ENCODE peak calls at places on chromosome 15, in nine cellular contexts. One of them, this sample, is unnamed.

GRCh38 chr15:101122266-101122665 is 129.6 kb downstream of the CHSY1 start:
- DNase-seq in CD8-positive, alpha-beta T cell: no peak
- DNase-seq in sigmoid colon: no peak
- DNase-seq in HCT116: no peak
- DNase-seq in colonic mucosa: no peak
- DNase-seq in PC-3: no peak
- DNase-seq in keratinocyte: no peak
- DNase-seq in body of pancreas: no peak
- DNase-seq in pancreas: no peak
- DNase-seq in this sample: no peak

GRCh38 chr15:98002874-98003273 is 42.4 kb downstream of the ARRDC4 start:
- DNase-seq in CD8-positive, alpha-beta T cell: no peak
- DNase-seq in sigmoid colon: no peak
- DNase-seq in HCT116: no peak
- DNase-seq in colonic mucosa: no peak
- DNase-seq in PC-3: peak; percentile 17
- DNase-seq in keratinocyte: no peak
- DNase-seq in body of pancreas: no peak
- DNase-seq in pancreas: no peak
- DNase-seq in this sample: no peak

GRCh38 chr15:82047493-82048446 is 2.0 kb upstream of the MEX3B start:
- DNase-seq in CD8-positive, alpha-beta T cell: no peak
- DNase-seq in sigmoid colon: no peak
- DNase-seq in HCT116: no peak
- DNase-seq in colonic mucosa: no peak
- DNase-seq in PC-3: no peak
- DNase-seq in keratinocyte: no peak
- DNase-seq in body of pancreas: peak; percentile 8
- DNase-seq in pancreas: peak; percentile 75
- DNase-seq in this sample: no peak

GRCh38 chr15:62362608-62363007 is 197.5 kb upstream of the C2CD4B start:
- DNase-seq in CD8-positive, alpha-beta T cell: no peak
- DNase-seq in sigmoid colon: no peak
- DNase-seq in HCT116: no peak
- DNase-seq in colonic mucosa: no peak
- DNase-seq in PC-3: no peak
- DNase-seq in keratinocyte: no peak
- DNase-seq in body of pancreas: no peak
- DNase-seq in pancreas: no peak
- DNase-seq in this sample: no peak

GRCh38 chr15:52559022-52559421 is 9.8 kb downstream of the ARPP19 start:
- DNase-seq in CD8-positive, alpha-beta T cell: no peak
- DNase-seq in sigmoid colon: no peak
- DNase-seq in HCT116: no peak
- DNase-seq in colonic mucosa: no peak
- DNase-seq in PC-3: no peak
- DNase-seq in keratinocyte: no peak
- DNase-seq in body of pancreas: no peak
- DNase-seq in pancreas: no peak
- DNase-seq in this sample: no peak

GRCh38 chr15:56473017-56473416 is 8.1 kb upstream of the MNS1 start:
- DNase-seq in CD8-positive, alpha-beta T cell: no peak
- DNase-seq in sigmoid colon: no peak
- DNase-seq in HCT116: no peak
- DNase-seq in colonic mucosa: no peak
- DNase-seq in PC-3: no peak
- DNase-seq in keratinocyte: no peak
- DNase-seq in body of pancreas: no peak
- DNase-seq in pancreas: no peak
- DNase-seq in this sample: no peak

GRCh38 chr15:23823508-23823907 is 136.4 kb upstream of the NDN start:
- DNase-seq in CD8-positive, alpha-beta T cell: no peak
- DNase-seq in sigmoid colon: no peak
- DNase-seq in HCT116: no peak
- DNase-seq in colonic mucosa: no peak
- DNase-seq in PC-3: peak; percentile 1
- DNase-seq in keratinocyte: no peak
- DNase-seq in body of pancreas: no peak
- DNase-seq in pancreas: no peak
- DNase-seq in this sample: peak; percentile 72

GRCh38 chr15:78065284-78065872 is 12.1 kb downstream of the TBC1D2B start:
- DNase-seq in CD8-positive, alpha-beta T cell: no peak
- DNase-seq in sigmoid colon: peak; percentile 91
- DNase-seq in HCT116: no peak
- DNase-seq in colonic mucosa: no peak
- DNase-seq in PC-3: peak; percentile 20
- DNase-seq in keratinocyte: peak; percentile 11
- DNase-seq in body of pancreas: peak; percentile 85
- DNase-seq in pancreas: no peak
- DNase-seq in this sample: peak; percentile 97

GRCh38 chr15:75666823-75667501 is 19.2 kb downstream of the SNX33 start:
- DNase-seq in CD8-positive, alpha-beta T cell: no peak
- DNase-seq in sigmoid colon: no peak
- DNase-seq in HCT116: peak; percentile 91
- DNase-seq in colonic mucosa: peak; percentile 81
- DNase-seq in PC-3: peak; percentile 90
- DNase-seq in keratinocyte: peak; percentile 100
- DNase-seq in body of pancreas: peak; percentile 68
- DNase-seq in pancreas: peak; percentile 47
- DNase-seq in this sample: no peak

GRCh38 chr15:67089218-67090193 is 24.1 kb downstream of the SMAD3 start:
- DNase-seq in CD8-positive, alpha-beta T cell: no peak
- DNase-seq in sigmoid colon: no peak
- DNase-seq in HCT116: no peak
- DNase-seq in colonic mucosa: peak; percentile 45
- DNase-seq in PC-3: peak; percentile 71
- DNase-seq in keratinocyte: no peak
- DNase-seq in body of pancreas: no peak
- DNase-seq in pancreas: no peak
- DNase-seq in this sample: no peak

GRCh38 chr15:42736178-42736792 is 643 bp downstream of the CDAN1 start:
- DNase-seq in CD8-positive, alpha-beta T cell: no peak
- DNase-seq in sigmoid colon: peak; percentile 64
- DNase-seq in HCT116: no peak
- DNase-seq in colonic mucosa: no peak
- DNase-seq in PC-3: peak; percentile 7
- DNase-seq in keratinocyte: no peak
- DNase-seq in body of pancreas: no peak
- DNase-seq in pancreas: peak; percentile 77
- DNase-seq in this sample: peak; percentile 37

GRCh38 chr15:82297546-82297945 is 34.9 kb downstream of the SAXO2 start:
- DNase-seq in CD8-positive, alpha-beta T cell: no peak
- DNase-seq in sigmoid colon: no peak
- DNase-seq in HCT116: no peak
- DNase-seq in colonic mucosa: no peak
- DNase-seq in PC-3: peak; percentile 7
- DNase-seq in keratinocyte: no peak
- DNase-seq in body of pancreas: no peak
- DNase-seq in pancreas: no peak
- DNase-seq in this sample: no peak

GRCh38 chr15:89068325-89068784 is 19.9 kb upstream of the ABHD2 start:
- DNase-seq in CD8-positive, alpha-beta T cell: no peak
- DNase-seq in sigmoid colon: no peak
- DNase-seq in HCT116: no peak
- DNase-seq in colonic mucosa: no peak
- DNase-seq in PC-3: peak; percentile 65
- DNase-seq in keratinocyte: peak; percentile 69
- DNase-seq in body of pancreas: peak; percentile 41
- DNase-seq in pancreas: no peak
- DNase-seq in this sample: peak; percentile 49

GRCh38 chr15:39079296-39079834 is 501.5 kb upstream of the THBS1 start:
- DNase-seq in CD8-positive, alpha-beta T cell: no peak
- DNase-seq in sigmoid colon: no peak
- DNase-seq in HCT116: no peak
- DNase-seq in colonic mucosa: peak; percentile 32
- DNase-seq in PC-3: peak; percentile 83
- DNase-seq in keratinocyte: peak; percentile 19
- DNase-seq in body of pancreas: no peak
- DNase-seq in pancreas: peak; percentile 32
- DNase-seq in this sample: no peak

GRCh38 chr15:57486807-57487206 is 104.9 kb upstream of the MYZAP start:
- DNase-seq in CD8-positive, alpha-beta T cell: no peak
- DNase-seq in sigmoid colon: no peak
- DNase-seq in HCT116: no peak
- DNase-seq in colonic mucosa: no peak
- DNase-seq in PC-3: no peak
- DNase-seq in keratinocyte: no peak
- DNase-seq in body of pancreas: no peak
- DNase-seq in pancreas: no peak
- DNase-seq in this sample: no peak
- TF ChIP-seq CTCF in CD8-positive, alpha-beta T cell: no peak
- TF ChIP-seq CTCF in sigmoid colon: no peak
- TF ChIP-seq CTCF in HCT116: no peak
- TF ChIP-seq CTCF in colonic mucosa: no peak
- TF ChIP-seq CTCF in PC-3: no peak
- TF ChIP-seq CTCF in keratinocyte: peak; percentile 11
- TF ChIP-seq CTCF in body of pancreas: no peak
- TF ChIP-seq CTCF in pancreas: no peak
- TF ChIP-seq CTCF in this sample: no peak

GRCh38 chr15:96349933-96350292 is 19.4 kb downstream of the NR2F2 start:
- DNase-seq in CD8-positive, alpha-beta T cell: no peak
- DNase-seq in sigmoid colon: no peak
- DNase-seq in HCT116: no peak
- DNase-seq in colonic mucosa: peak; percentile 14
- DNase-seq in PC-3: no peak
- DNase-seq in keratinocyte: no peak
- DNase-seq in body of pancreas: no peak
- DNase-seq in pancreas: no peak
- DNase-seq in this sample: no peak
- H3K27me3 ChIP-seq in CD8-positive, alpha-beta T cell: peaks cover 52% of the 10 kb centered on the region
- H3K27me3 ChIP-seq in sigmoid colon: no peaks in the 10 kb centered on the region
- H3K27me3 ChIP-seq in HCT116: no peaks in the 10 kb centered on the region
- H3K27me3 ChIP-seq in colonic mucosa: peaks cover 12% of the 10 kb centered on the region
- H3K27me3 ChIP-seq in PC-3: no peaks in the 10 kb centered on the region
- H3K27me3 ChIP-seq in keratinocyte: no peaks in the 10 kb centered on the region
- H3K27me3 ChIP-seq in body of pancreas: peaks cover 4% of the 10 kb centered on the region
- H3K27me3 ChIP-seq in pancreas: no peaks in the 10 kb centered on the region
- H3K27me3 ChIP-seq in this sample: no peaks in the 10 kb centered on the region

GRCh38 chr15:49235446-49236207 is 65.6 kb downstream of the GALK2 start:
- DNase-seq in CD8-positive, alpha-beta T cell: peak; percentile 39
- DNase-seq in sigmoid colon: peak; percentile 78
- DNase-seq in HCT116: peak; percentile 48
- DNase-seq in colonic mucosa: peak; percentile 51
- DNase-seq in PC-3: peak; percentile 60
- DNase-seq in keratinocyte: peak; percentile 2
- DNase-seq in body of pancreas: peak; percentile 57
- DNase-seq in pancreas: no peak
- DNase-seq in this sample: peak; percentile 58
- TF ChIP-seq CTCF in CD8-positive, alpha-beta T cell: peak; percentile 64
- TF ChIP-seq CTCF in sigmoid colon: peak; percentile 83
- TF ChIP-seq CTCF in HCT116: peak; percentile 46
- TF ChIP-seq CTCF in colonic mucosa: peak; percentile 57
- TF ChIP-seq CTCF in PC-3: peak; percentile 81
- TF ChIP-seq CTCF in keratinocyte: peak; percentile 61
- TF ChIP-seq CTCF in body of pancreas: peak; percentile 59
- TF ChIP-seq CTCF in pancreas: peak; percentile 35
- TF ChIP-seq CTCF in this sample: peak; percentile 87

GRCh38 chr15:48891229-48891765 is 13.4 kb downstream of the EID1 start:
- DNase-seq in CD8-positive, alpha-beta T cell: no peak
- DNase-seq in sigmoid colon: no peak
- DNase-seq in HCT116: no peak
- DNase-seq in colonic mucosa: no peak
- DNase-seq in PC-3: no peak
- DNase-seq in keratinocyte: no peak
- DNase-seq in body of pancreas: no peak
- DNase-seq in pancreas: no peak
- DNase-seq in this sample: no peak
- H3K27me3 ChIP-seq in CD8-positive, alpha-beta T cell: no peaks in the 10 kb centered on the region
- H3K27me3 ChIP-seq in sigmoid colon: no peaks in the 10 kb centered on the region
- H3K27me3 ChIP-seq in HCT116: no peaks in the 10 kb centered on the region
- H3K27me3 ChIP-seq in colonic mucosa: no peaks in the 10 kb centered on the region
- H3K27me3 ChIP-seq in PC-3: no peaks in the 10 kb centered on the region
- H3K27me3 ChIP-seq in keratinocyte: no peaks in the 10 kb centered on the region
- H3K27me3 ChIP-seq in body of pancreas: no peaks in the 10 kb centered on the region
- H3K27me3 ChIP-seq in pancreas: no peaks in the 10 kb centered on the region
- H3K27me3 ChIP-seq in this sample: no peaks in the 10 kb centered on the region

GRCh38 chr15:93001881-93002280 is 87.1 kb downstream of the RGMA start:
- DNase-seq in CD8-positive, alpha-beta T cell: no peak
- DNase-seq in sigmoid colon: no peak
- DNase-seq in HCT116: no peak
- DNase-seq in colonic mucosa: no peak
- DNase-seq in PC-3: peak; percentile 21
- DNase-seq in keratinocyte: no peak
- DNase-seq in body of pancreas: no peak
- DNase-seq in pancreas: no peak
- DNase-seq in this sample: no peak
- TF ChIP-seq CTCF in CD8-positive, alpha-beta T cell: no peak
- TF ChIP-seq CTCF in sigmoid colon: no peak
- TF ChIP-seq CTCF in HCT116: no peak
- TF ChIP-seq CTCF in colonic mucosa: no peak
- TF ChIP-seq CTCF in PC-3: peak; percentile 50
- TF ChIP-seq CTCF in keratinocyte: no peak
- TF ChIP-seq CTCF in body of pancreas: no peak
- TF ChIP-seq CTCF in pancreas: no peak
- TF ChIP-seq CTCF in this sample: no peak

This sample was measured in adrenal gland.